ENCODE peak calls at places on chromosome 19, in five cellular contexts. K is GM13977, A is psoas muscle, U is GM10248, W is heart left ventricle. Z is an unnamed sample.

GRCh38 chr19:52307275-52307674 is 10.3 kb downstream of the ZNF480 start:
- DNase-seq in U (no peak), W (no peak), A (no peak), K (no peak), Z (no peak)

GRCh38 chr19:14325863-14326262 is 55.4 kb upstream of the ADGRE5 start:
- DNase-seq in A (no peak), K (no peak), U (no peak), W (no peak), Z (no peak)

GRCh38 chr19:19434483-19435045 is 29.1 kb downstream of the GATAD2A start:
- DNase-seq in K (no peak), W (peak; percentile 59), A (peak; percentile 80), U (no peak), Z (no peak)

GRCh38 chr19:13098291-13099072 is 4.2 kb downstream of the LYL1 start:
- DNase-seq in K (no peak), A (no peak), W (peak; percentile 49), U (no peak), Z (no peak)

GRCh38 chr19:20423381-20424207 is 142.0 kb downstream of the ZNF737 start:
- DNase-seq in K (peak; percentile 2), A (peak; percentile 74), U (peak; percentile 24), W (peak; percentile 52), Z (peak; percentile 44)

GRCh38 chr19:35107541-35107939 is 8.1 kb upstream of the FXYD3 start:
- DNase-seq in K (no peak), W (no peak), U (no peak), A (no peak), Z (no peak)

GRCh38 chr19:55080121-55080914 is 4.6 kb downstream of the EPS8L1 start:
- DNase-seq in W (peak; percentile 69), K (peak; percentile 86), A (peak; percentile 80), U (peak; percentile 79), Z (no peak)

GRCh38 chr19:16034180-16034579 is 42.1 kb upstream of the TPM4 start:
- DNase-seq in U (no peak), W (no peak), K (no peak), A (no peak), Z (no peak)

GRCh38 chr19:3344608-3345598 is 21.5 kb upstream of the NFIC start:
- DNase-seq in U (no peak), K (no peak), A (no peak), W (no peak), Z (no peak)

GRCh38 chr19:11420894-11421606 is 1.9 kb upstream of the RGL3 start:
- DNase-seq in A (peak; percentile 70), K (peak; percentile 51), U (no peak), W (peak; percentile 57), Z (no peak)

GRCh38 chr19:17149393-17150135 is 65.6 kb upstream of the USE1 start:
- DNase-seq in U (no peak), K (no peak), A (no peak), W (peak; percentile 24), Z (no peak)

GRCh38 chr19:57978586-57979289 is 4.4 kb upstream of the C19orf18 start:
- DNase-seq in W (no peak), A (no peak), U (no peak), K (no peak), Z (no peak)

GRCh38 chr19:17512574-17512939 is 1.1 kb downstream of the PGLS start:
- DNase-seq in U (no peak), K (no peak), A (no peak), W (no peak), Z (no peak)

GRCh38 chr19:29665215-29665825 is at the start of gene PLEKHF1:
- DNase-seq in U (peak; percentile 96), W (peak; percentile 93), K (peak; percentile 95), A (peak; percentile 97), Z (peak; percentile 67)

GRCh38 chr19:50893047-50893737 is 18.0 kb downstream of the KLK4 start:
- DNase-seq in K (no peak), U (no peak), W (no peak), A (no peak), Z (no peak)
- TF ChIP-seq CTCF in K (peak; percentile 28), U (no peak), W (no peak), A (no peak), Z (no peak)

DNA sequence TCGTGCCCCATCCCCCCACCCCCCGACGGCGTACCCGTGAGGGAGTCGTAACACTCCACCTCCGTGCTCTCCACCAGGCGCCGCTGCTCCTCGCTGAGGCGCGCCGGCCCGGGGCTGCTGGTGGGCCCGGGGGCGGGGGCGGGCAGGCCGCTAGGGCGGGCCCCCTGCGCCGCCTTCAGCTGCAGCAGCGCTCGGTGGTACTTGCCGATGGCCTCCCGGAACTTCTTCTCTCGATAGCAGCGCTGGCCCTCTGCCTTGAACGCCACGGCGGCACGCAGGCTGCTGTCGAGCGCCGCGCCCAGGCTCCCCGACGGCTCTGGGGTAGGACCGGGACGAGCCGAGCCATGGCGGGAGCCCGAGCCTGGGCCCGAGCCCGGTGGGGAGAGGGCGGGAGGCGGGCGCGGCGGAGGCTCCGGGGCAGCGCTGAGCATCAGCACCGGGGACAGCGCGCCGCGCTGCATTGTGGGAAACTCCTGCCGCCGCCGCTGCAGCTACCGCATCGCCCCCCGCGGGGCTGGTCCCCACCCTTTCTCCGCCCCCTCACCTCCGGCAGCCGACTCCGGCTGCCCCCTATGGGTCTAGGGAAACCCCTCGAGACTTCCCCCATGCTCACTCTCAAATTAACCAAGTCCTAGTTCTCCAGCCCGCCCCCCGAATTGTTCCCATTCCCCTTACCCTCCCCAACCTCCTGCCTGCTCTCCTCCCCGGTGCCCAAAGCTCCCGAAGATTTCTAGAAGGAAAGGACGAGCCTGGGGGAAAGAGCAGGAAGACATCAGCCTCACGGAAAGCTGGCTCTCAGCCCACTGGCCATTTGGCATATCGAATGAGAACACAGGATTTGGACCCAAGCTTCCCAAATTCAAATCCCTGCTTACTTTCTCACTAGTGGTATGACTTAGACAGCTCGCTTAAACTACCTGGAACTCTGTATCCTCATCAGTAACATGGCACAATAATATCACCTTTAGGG is at the start of gene TTC9B:
- DNase-seq in A (no peak), U (peak; percentile 67), K (peak; percentile 81), W (no peak), Z (no peak)
- TF ChIP-seq CTCF in A (no peak), U (no peak), K (no peak), W (no peak), Z (no peak)

DNA sequence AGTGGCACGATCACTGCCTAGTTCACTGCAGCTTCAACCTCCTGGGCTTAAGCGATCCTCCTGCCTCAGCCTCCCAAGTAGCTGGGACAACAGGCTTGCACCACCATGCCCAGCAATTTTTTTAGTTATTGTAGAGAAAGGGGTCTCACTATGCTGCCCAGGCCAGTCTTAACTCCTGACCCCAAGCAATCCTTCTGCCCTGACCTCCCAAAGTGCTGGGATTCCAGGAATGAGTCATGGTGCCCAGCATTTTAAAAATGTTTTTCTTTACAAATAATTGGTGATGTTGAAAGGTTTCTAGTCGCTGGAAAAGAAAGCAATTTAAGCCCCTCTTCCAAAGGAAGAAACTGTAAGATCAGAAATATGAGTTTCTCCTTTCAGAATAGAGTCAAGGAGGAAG is 19.4 kb downstream of the DYRK1B start:
- DNase-seq in A (no peak), U (no peak), K (no peak), W (no peak), Z (no peak)
- TF ChIP-seq CTCF in A (no peak), U (no peak), K (no peak), W (no peak), Z (no peak)

GRCh38 chr19:45717131-45717982 is 13.3 kb downstream of the FBXO46 start:
- DNase-seq in U (peak; percentile 98), W (peak; percentile 99), A (peak; percentile 100), K (peak; percentile 97), Z (peak; percentile 86)
- TF ChIP-seq CTCF in U (peak; percentile 11), W (no peak), A (no peak), K (peak; percentile 19), Z (no peak)

DNA sequence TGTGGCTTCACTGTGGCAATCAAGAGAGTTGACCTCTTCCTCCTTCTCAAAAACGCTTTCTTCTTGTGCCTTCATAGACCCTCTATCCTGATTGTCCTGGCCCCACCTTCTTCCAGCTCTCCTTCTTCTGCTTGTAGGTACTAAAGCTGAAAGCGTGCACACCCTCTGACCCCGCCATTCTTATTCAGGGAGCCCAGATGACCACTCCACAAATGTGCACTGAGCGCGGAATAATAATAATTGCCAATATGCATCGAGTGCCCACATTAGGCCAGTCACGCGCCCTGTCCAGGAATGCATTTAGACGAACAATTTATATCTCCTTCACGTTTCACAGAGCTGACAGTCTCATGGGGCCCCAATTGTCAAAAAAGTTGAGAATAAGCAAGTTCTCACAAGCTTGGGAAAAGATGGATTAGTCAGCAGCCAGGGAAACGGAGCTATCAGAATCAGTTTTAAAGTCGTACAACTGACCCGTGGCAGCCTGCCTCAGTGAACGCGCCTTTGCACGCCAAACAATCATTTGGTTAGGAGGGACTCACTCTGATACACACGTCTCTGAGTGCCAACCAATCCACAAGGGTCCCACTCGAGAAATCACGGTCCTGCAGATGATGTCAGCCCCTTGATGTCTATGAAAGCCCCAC is 36.7 kb upstream of the PEG3 start:
- DNase-seq in W (no peak), U (no peak), A (no peak), K (no peak), Z (no peak)
- TF ChIP-seq CTCF in W (no peak), U (no peak), A (no peak), K (no peak), Z (no peak)

GRCh38 chr19:32264568-32264967 is 80.8 kb upstream of the ZNF507 start:
- DNase-seq in U (no peak), A (no peak), W (no peak), K (no peak), Z (no peak)
- TF ChIP-seq CTCF in U (no peak), A (no peak), W (no peak), K (no peak), Z (no peak)

GRCh38 chr19:32318884-32319520 is 26.4 kb upstream of the ZNF507 start:
- DNase-seq in W (no peak), U (no peak), A (no peak), K (peak; percentile 20), Z (no peak)
- TF ChIP-seq CTCF in W (no peak), U (no peak), A (no peak), K (no peak), Z (no peak)

DNA sequence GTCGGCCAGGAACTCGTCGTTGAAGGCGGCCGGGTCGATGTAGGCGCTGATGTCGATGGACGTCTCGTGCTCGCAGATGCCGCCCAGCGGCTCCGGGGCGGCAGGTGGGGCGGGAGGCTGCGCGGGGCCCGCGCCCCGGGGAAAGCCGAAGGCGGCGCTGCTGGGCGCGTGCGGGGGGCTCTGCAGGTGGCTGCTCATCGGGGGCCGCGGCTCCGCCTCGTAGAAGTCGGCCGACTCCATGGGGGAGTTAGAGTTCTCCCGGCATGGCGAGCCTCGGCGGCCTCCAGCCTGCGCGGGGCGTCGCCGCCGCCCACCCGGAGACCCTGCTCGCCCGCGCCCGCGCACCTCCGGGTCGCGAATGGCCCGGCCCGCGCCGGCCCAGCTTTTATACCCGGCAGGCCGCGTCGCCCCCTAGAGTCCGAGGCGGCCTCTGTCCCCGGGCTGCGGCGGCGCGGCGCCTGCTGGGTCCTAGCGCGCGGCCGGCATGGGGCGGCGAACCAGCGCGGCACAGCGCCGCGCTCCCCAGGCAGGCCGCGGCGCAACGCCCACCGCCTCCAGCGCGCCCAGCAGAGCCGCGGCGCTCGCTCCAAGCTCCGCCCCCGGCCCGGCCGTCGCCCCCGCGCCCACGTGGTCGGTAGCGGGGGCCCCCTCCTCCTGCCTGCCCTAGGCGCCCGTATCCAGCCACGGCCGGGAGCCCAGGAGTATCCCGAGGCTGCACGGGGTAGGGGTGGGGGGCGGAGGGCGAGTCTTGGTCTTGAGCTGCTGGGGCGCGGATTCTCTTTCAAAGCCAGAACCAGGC is at the start of gene CEBPA:
- DNase-seq in U (peak; percentile 87), W (peak; percentile 80), A (peak; percentile 93), K (peak; percentile 94), Z (no peak)
- TF ChIP-seq CTCF in U (peak; percentile 69), W (no peak), A (peak; percentile 60), K (peak; percentile 62), Z (peak; percentile 40)

GRCh38 chr19:27774827-27775226 is 1438.1 kb downstream of the UQCRFS1 start:
- DNase-seq in W (no peak), U (no peak), K (no peak), A (no peak), Z (no peak)
- TF ChIP-seq CTCF in W (no peak), U (no peak), K (peak; percentile 33), A (no peak), Z (no peak)